ENCODE peak calls at places on chromosomes 13 and 19, in four cellular contexts. W, J, T and P are unnamed samples.

GRCh38 chr13:101572456-101572855 is 120.0 kb downstream of the ITGBL1 start:
- DNase-seq in T (no peak), W (no peak), J (peak), P (no peak)

GRCh38 chr19:43774103-43774939 is 6.5 kb downstream of the KCNN4 start:
- DNase-seq in J (peak), W (peak), T (no peak), P (peak)

GRCh38 chr13:32783067-32783466 is 196.8 kb downstream of the PDS5B start:
- DNase-seq in W (no peak), T (no peak), J (peak), P (no peak)

GRCh38 chr19:41425174-41426115 is 1.7 kb downstream of the B3GNT8 start:
- DNase-seq in T (no peak), J (no peak), W (no peak), P (no peak)

GRCh38 chr19:55047951-55048350 is 9.9 kb upstream of the GP6 start:
- DNase-seq in T (no peak), J (no peak), W (no peak), P (no peak)

GRCh38 chr19:16862826-16863405 is 25.9 kb upstream of the F2RL3 start:
- DNase-seq in W (no peak), T (no peak), J (no peak), P (no peak)

GRCh38 chr13:102642029-102642428 is 45.2 kb downstream of the TPP2 start:
- DNase-seq in T (no peak), W (no peak), J (no peak), P (no peak)

GRCh38 chr19:19064098-19064722 is 416 bp downstream of the SLC25A42 start:
- DNase-seq in J (no peak), W (no peak), T (no peak), P (no peak)

GRCh38 chr19:6213266-6213595 is 66.5 kb downstream of the MLLT1 start:
- DNase-seq in T (no peak), J (no peak), W (no peak), P (no peak)

GRCh38 chr13:31385534-31385933 is 185.8 kb downstream of the B3GLCT start:
- DNase-seq in J (no peak), T (no peak), W (no peak), P (no peak)

GRCh38 chr13:112466132-112467025 is 90.2 kb downstream of the SPACA7 start:
- DNase-seq in T (no peak), W (no peak), J (no peak), P (no peak)

GRCh38 chr19:30711296-30711695 is 339.1 kb downstream of the ZNF536 start:
- DNase-seq in W (no peak), T (no peak), J (no peak), P (no peak)

GRCh38 chr13:44068737-44069136 is 189.0 kb downstream of the LACC1 start:
- DNase-seq in W (peak), T (no peak), J (peak), P (no peak)

GRCh38 chr13:112322562-112322961 is 53.6 kb upstream of the SPACA7 start:
- DNase-seq in J (no peak), W (no peak), T (no peak), P (no peak)

GRCh38 chr19:12933287-12934072 is at the start of gene FARSA:
- DNase-seq in T (peak), W (peak), J (peak), P (peak)

GRCh38 chr19:5154129-5154798 is 185.4 kb downstream of the KDM4B start:
- DNase-seq in W (peak), J (no peak), T (no peak), P (peak)

GRCh38 chr13:24684600-24684998 is 4.4 kb downstream of the ATP12A start:
- DNase-seq in T (no peak), W (no peak), J (no peak), P (no peak)

GRCh38 chr19:14113762-14114414 is 3.7 kb downstream of the PRKACA start:
- DNase-seq in T (no peak), W (peak), J (no peak), P (no peak)

GRCh38 chr13:85772379-85772778 is 26.8 kb downstream of the SLITRK6 start:
- DNase-seq in W (no peak), J (peak), T (no peak), P (no peak)

DNA sequence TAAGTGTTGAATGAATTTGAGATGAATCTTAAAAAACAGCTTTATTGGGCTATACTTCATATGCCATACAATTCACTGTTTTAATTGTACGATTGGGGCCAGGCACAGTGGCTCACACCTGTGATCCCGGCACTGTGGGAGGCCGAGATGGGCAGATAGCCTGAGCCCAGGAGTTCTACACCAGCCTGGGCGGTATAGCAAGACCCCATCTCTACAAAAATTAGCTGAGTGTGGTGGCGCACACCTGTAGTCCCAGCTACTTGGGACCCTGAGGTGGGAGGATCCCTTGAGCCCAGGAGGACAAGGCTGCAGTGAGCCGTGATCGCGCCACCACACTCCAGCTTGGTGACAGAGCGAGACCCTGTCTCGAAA is 10.3 kb downstream of the ARID3A start:
- DNase-seq in T (no peak), J (no peak), W (no peak), P (no peak)
- H4K5ac ChIP-seq in T (no peak), J (no peak), W (no peak), P (no peak)

DNA sequence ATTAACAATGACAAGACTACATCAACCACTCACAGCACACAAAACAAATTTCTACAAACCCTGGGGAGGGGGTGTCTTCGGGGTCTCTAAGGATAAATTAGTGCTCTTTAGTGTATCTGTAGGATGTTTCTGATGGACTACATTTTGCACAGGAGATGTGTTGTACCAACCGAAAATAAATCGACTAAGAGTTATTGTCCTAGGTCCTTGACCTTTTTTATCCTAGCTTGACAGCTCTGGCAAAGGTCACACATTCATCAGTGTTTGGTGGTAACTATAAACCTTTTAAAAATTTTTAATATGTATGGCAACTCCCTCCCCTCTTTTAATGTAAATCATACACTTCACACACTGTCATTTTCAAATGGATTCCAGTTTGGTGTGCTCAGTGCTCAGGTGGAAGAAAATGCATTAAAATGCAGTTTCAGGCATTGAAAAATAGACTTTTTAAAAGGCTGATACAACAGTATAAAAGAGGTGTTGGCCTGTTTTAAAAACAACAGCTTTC is 7.7 kb downstream of the ZIC5 start:
- DNase-seq in T (no peak), W (no peak), J (no peak), P (no peak)
- H4K5ac ChIP-seq in T (no peak), W (no peak), J (no peak), P (no peak)

DNA sequence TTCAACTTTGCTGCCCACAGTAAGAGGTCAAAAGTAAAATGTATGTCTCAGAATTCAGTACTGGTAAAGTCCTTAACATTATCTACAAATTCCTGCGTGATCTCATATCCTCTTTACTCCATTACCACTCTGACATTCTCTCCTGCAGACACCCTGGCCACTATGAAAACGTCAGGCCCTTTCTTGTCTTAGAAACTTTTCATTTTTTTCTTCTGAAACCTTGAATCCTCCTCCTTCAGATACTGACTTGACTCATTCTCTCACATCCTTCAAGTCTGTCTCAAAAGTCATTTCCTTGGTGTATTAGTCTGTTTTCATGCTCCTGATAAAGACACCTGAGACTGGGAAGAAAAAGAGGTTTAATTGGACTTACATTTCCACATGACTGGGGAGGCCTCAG is 262.3 kb downstream of the POU4F1 start:
- DNase-seq in T (no peak), J (no peak), W (no peak), P (no peak)
- H4K5ac ChIP-seq in T (no peak), J (no peak), W (no peak), P (no peak)

DNA sequence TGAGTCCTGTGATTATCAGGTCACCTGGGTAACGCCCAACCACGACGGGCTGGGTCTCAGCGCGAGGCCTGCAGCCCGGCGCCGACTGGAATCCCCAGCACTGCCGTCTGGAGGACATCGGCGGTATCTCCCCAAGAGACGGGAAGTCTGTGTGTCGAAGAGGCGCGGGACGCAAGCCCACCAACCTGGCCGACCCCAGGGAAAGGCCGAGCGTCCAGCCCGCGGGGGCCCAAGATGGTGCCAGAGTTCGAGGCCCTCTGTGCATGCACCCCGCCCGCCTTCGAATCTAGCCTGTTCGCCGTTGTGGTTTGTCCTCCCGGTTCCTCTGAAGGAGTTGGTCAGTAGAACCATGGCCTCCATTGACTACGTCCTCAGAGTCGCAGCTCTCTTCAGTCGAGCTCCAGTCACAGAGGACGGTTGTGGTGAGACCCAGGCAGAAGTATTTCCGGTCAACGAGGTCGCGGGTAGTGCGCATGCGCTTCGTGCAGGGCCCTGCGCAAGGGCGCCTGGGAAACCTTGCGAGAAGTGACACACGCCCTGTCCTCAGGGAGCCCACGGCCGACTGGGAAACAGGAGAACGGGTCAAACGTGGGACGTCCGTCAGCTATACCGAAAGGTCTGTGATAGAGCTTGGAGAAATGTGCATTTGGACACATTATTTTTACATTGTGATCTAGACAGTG is 24.1 kb upstream of the PEG3 start:
- DNase-seq in W (peak), T (no peak), J (no peak), P (no peak)
- H4K5ac ChIP-seq in W (no peak), T (no peak), J (no peak), P (no peak)

GRCh38 chr13:99661791-99662190 is 160.5 kb downstream of the TM9SF2 start:
- DNase-seq in J (no peak), T (peak), W (peak), P (peak)

GRCh38 chr13:99660101-99660500 is 158.8 kb downstream of the TM9SF2 start:
- DNase-seq in W (no peak), T (no peak), J (no peak), P (no peak)

GRCh38 chr13:99663908-99664307 is 162.6 kb downstream of the TM9SF2 start:
- DNase-seq in W (no peak), J (no peak), T (no peak), P (no peak)

GRCh38 chr13:99663185-99663825 is 162.0 kb downstream of the TM9SF2 start:
- DNase-seq in J (no peak), W (no peak), T (no peak), P (no peak)

GRCh38 chr13:99662678-99663077 is 161.4 kb downstream of the TM9SF2 start:
- DNase-seq in W (no peak), J (no peak), T (no peak), P (no peak)
- H4K5ac ChIP-seq in W (peak), J (no peak), T (peak), P (no peak)

DNA sequence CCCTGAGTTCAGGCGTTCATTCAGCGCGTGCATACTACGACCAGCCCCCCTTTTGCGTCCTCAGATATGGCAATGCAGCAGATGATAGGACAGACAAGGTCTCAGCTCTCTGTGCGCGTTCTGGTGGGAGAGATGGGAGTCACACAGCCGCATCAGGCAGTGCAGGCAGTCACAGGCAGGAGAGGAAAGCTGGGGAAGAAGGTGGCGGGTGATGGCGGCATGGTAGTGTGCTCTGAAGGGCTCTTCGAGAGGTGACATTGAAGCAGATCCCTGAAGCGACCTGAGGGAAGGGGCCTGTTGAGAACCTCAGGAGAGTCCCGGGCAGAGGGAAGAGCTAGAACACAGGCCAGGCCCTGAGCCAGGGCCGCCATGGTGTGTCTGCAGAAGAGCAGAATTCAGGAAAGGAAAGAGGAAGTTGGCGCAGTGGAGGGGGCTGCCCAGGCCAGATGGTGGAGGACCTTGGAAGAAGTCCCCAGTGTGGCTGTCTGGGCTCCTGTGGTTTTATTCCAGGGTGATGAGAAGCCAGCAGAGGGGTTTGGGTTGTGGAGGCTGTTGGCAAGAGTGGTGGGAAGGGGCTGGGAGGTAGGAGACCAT is 3.5 kb downstream of the USF2 start:
- DNase-seq in W (no peak), J (no peak), T (no peak), P (no peak)
- H4K5ac ChIP-seq in W (no peak), J (no peak), T (no peak), P (no peak)

GRCh38 chr13:61700663-61701062 is 285.0 kb upstream of the PCDH20 start:
- DNase-seq in T (no peak), J (no peak), W (no peak), P (no peak)

DNA sequence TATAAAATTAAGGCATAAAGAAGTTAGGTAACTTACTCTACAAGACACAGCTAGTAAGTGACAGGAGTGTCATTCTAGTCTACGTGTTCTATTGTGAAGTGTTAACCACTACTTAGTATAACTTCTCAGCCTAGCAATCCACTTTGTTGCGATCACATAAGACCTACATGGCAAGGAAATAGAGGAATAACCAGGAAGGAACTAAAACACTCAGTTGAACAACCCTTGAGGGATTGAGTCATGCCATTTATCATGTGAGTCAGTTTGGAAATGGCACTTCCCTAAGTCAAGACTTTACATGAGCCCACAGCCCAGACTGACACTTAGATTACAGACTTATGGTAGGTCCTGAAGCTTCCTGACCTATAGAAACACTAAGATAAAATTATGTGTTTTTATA is 279.5 kb upstream of the PCDH20 start:
- DNase-seq in J (no peak), W (no peak), T (no peak), P (no peak)
- H4K5ac ChIP-seq in J (no peak), W (no peak), T (no peak), P (no peak)

GRCh38 chr13:42671502-42671901 is 97.5 kb downstream of the TNFSF11 start:
- DNase-seq in T (no peak), W (no peak), J (no peak), P (no peak)

GRCh38 chr13:42667638-42668037 is 93.7 kb downstream of the TNFSF11 start:
- DNase-seq in W (no peak), T (no peak), J (no peak), P (no peak)
- H4K5ac ChIP-seq in W (no peak), T (no peak), J (no peak), P (no peak)

GRCh38 chr13:26897706-26898550 is 137.3 kb upstream of the GPR12 start:
- DNase-seq in J (no peak), W (peak), T (no peak), P (no peak)
- H4K5ac ChIP-seq in J (no peak), W (no peak), T (no peak), P (no peak)

DNA sequence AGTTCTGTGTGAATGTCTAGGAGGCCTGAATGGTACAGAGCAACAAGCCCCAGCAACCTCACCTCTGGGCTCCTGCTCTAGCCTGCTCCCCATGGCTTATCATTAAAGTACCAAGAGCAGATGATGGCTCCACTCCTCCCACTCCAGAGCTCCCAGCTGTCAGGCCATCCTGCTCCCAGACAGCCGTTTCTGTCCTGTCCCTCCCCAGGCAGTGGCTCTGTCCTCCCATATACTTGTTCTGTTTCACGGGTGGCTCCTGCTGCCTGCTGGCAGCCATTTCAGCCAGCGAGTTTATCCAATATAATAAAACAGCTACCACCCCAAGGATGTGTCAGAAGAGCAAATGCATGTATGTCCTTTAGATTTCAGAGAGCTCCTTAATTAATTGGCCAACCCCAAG is 79.5 kb upstream of the VSTM2B start:
- DNase-seq in T (no peak), W (no peak), J (no peak), P (peak)
- H4K5ac ChIP-seq in T (no peak), W (no peak), J (no peak), P (no peak)